ENCODE peak calls at places on chromosomes 12 and 14, in four cellular contexts. A, F, B and E are unnamed samples.

GRCh38 chr14:83133986-83134664 is 1600.5 kb upstream of the SEL1L start:
- DNase-seq in F (no peak), A (no peak), B (no peak), E (no peak)

GRCh38 chr12:129150721-129151120 is 297.4 kb downstream of the GLT1D1 start:
- DNase-seq in F (no peak), A (no peak), B (no peak), E (no peak)

GRCh38 chr14:64502476-64503183 is 1.0 kb downstream of the ZBTB25 start:
- DNase-seq in A (no peak), B (no peak), F (no peak), E (no peak)

GRCh38 chr12:52380271-52380694 is 5.2 kb downstream of the KRT84 start:
- DNase-seq in A (peak), F (no peak), B (no peak), E (no peak)

GRCh38 chr12:91191516-91192111 is 9.0 kb upstream of the DCN start:
- DNase-seq in B (no peak), F (no peak), A (peak), E (no peak)

GRCh38 chr12:88298761-88299242 is 156.7 kb downstream of the TMTC3 start:
- DNase-seq in B (peak), F (no peak), A (peak), E (no peak)

GRCh38 chr12:132503611-132504204 is 13.8 kb downstream of the FBRSL1 start:
- DNase-seq in B (no peak), A (no peak), F (no peak), E (no peak)

GRCh38 chr12:54229624-54230212 is 40.9 kb upstream of the SMUG1 start:
- DNase-seq in A (peak), B (peak), F (no peak), E (no peak)

GRCh38 chr14:77864085-77864484 is 64.2 kb downstream of the ADCK1 start:
- DNase-seq in A (no peak), B (no peak), F (no peak), E (no peak)

GRCh38 chr12:106195638-106196037 is 52.2 kb downstream of the CKAP4 start:
- DNase-seq in B (no peak), F (no peak), A (peak), E (no peak)

GRCh38 chr14:104885973-104886689 is 21.1 kb downstream of the CEP170B start:
- DNase-seq in F (peak), B (no peak), A (no peak), E (no peak)